ENCODE peak calls at places on chromosomes 5 and 9, in four cellular contexts. One of them, this sample, is unnamed.

GRCh38 chr5:54538156-54538555 is 20.6 kb downstream of the SNX18 start:
- DNase-seq in H1: no peak
- DNase-seq in K562: no peak
- DNase-seq in GM12878: no peak
- DNase-seq in this sample: no peak

GRCh38 chr5:178555005-178555404 is 35.2 kb downstream of the COL23A1 start:
- DNase-seq in K562: peak
- DNase-seq in GM12878: no peak
- DNase-seq in H1: no peak
- DNase-seq in this sample: no peak

GRCh38 chr9:71783120-71783523 is 14.8 kb upstream of the CEMIP2 start:
- DNase-seq in H1: no peak
- DNase-seq in K562: no peak
- DNase-seq in GM12878: no peak
- DNase-seq in this sample: peak

GRCh38 chr9:93464395-93464794 is 11.0 kb upstream of the FAM120AOS start:
- DNase-seq in K562: no peak
- DNase-seq in H1: no peak
- DNase-seq in GM12878: no peak
- DNase-seq in this sample: no peak

GRCh38 chr5:139566611-139567010 is 5.5 kb downstream of the UBE2D2 start:
- DNase-seq in GM12878: no peak
- DNase-seq in H1: no peak
- DNase-seq in K562: no peak
- DNase-seq in this sample: no peak

GRCh38 chr5:88142801-88143692 is 125.6 kb downstream of the TMEM161B start:
- DNase-seq in GM12878: no peak
- DNase-seq in H1: peak
- DNase-seq in K562: no peak
- DNase-seq in this sample: no peak

GRCh38 chr5:168477060-168477459 is 9.2 kb upstream of the RARS1 start:
- DNase-seq in GM12878: no peak
- DNase-seq in K562: no peak
- DNase-seq in H1: no peak
- DNase-seq in this sample: no peak

GRCh38 chr9:21294325-21294724 is 10.8 kb downstream of the IFNA5 start:
- DNase-seq in GM12878: peak
- DNase-seq in H1: no peak
- DNase-seq in K562: no peak
- DNase-seq in this sample: peak

GRCh38 chr5:127080001-127080478 is 6.7 kb upstream of the C5orf63 start:
- DNase-seq in GM12878: no peak
- DNase-seq in K562: no peak
- DNase-seq in H1: no peak
- DNase-seq in this sample: no peak

GRCh38 chr9:97761879-97762278 is 64.7 kb upstream of the XPA start:
- DNase-seq in GM12878: no peak
- DNase-seq in K562: no peak
- DNase-seq in H1: no peak
- DNase-seq in this sample: no peak

GRCh38 chr9:112665347-112665746 is 52.6 kb downstream of the INIP start:
- DNase-seq in K562: no peak
- DNase-seq in H1: no peak
- DNase-seq in GM12878: no peak
- DNase-seq in this sample: peak

GRCh38 chr9:104091708-104092107 is 2.4 kb upstream of the SMC2 start:
- DNase-seq in GM12878: no peak
- DNase-seq in H1: no peak
- DNase-seq in K562: no peak
- DNase-seq in this sample: no peak

GRCh38 chr5:63931841-63932240 is 30.4 kb downstream of the HTR1A start:
- DNase-seq in H1: no peak
- DNase-seq in GM12878: no peak
- DNase-seq in K562: no peak
- DNase-seq in this sample: no peak

GRCh38 chr5:178234753-178235599 is 2.4 kb upstream of the PHYKPL start:
- DNase-seq in K562: peak
- DNase-seq in GM12878: no peak
- DNase-seq in H1: peak
- DNase-seq in this sample: peak

GRCh38 chr5:140549237-140550144 is 2.0 kb downstream of the EIF4EBP3 start:
- DNase-seq in GM12878: no peak
- DNase-seq in K562: peak
- DNase-seq in H1: peak
- DNase-seq in this sample: no peak

GRCh38 chr9:128101231-128101641 is 26.3 kb downstream of the PTGES2 start:
- DNase-seq in GM12878: no peak
- DNase-seq in K562: no peak
- DNase-seq in H1: no peak
- DNase-seq in this sample: no peak

GRCh38 chr5:78953092-78953800 is 31.9 kb downstream of the ARSB start:
- DNase-seq in H1: no peak
- DNase-seq in GM12878: no peak
- DNase-seq in K562: no peak
- DNase-seq in this sample: no peak

GRCh38 chr5:31449962-31450361 is 81.9 kb downstream of the DROSHA start:
- DNase-seq in H1: no peak
- DNase-seq in K562: no peak
- DNase-seq in GM12878: no peak
- DNase-seq in this sample: no peak

GRCh38 chr9:124886461-124886860 is 24.5 kb downstream of the ARPC5L start:
- DNase-seq in H1: no peak
- DNase-seq in GM12878: no peak
- DNase-seq in K562: no peak
- DNase-seq in this sample: no peak

GRCh38 chr9:124886866-124887492 is 25.0 kb downstream of the ARPC5L start:
- DNase-seq in GM12878: no peak
- DNase-seq in H1: no peak
- DNase-seq in K562: no peak
- DNase-seq in this sample: no peak

GRCh38 chr9:124889006-124889405 is 27.1 kb downstream of the ARPC5L start:
- DNase-seq in GM12878: no peak
- DNase-seq in H1: no peak
- DNase-seq in K562: no peak
- DNase-seq in this sample: no peak

GRCh38 chr9:124885551-124885950 is 23.6 kb downstream of the ARPC5L start:
- DNase-seq in H1: no peak
- DNase-seq in K562: no peak
- DNase-seq in GM12878: no peak
- DNase-seq in this sample: no peak

DNA sequence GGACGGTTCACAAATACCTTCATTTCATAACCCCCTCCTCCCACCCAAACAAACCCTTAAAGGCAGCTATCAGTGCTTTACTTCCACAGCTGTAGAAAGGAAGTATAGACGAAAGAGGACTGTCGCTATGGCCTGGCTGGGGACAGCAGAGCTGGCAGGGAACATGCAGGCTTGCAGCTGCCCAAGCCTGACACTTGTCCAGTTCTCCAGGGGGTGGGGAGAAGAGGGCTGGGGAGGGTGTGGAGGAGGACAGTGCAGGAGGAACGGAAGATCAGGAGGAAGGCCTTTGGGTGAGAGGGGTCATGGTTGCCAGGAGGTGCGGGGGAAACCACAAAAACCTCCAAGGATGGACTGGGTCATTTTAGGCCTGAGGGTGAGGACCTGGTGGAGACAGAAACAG is 25.9 kb downstream of the ARPC5L start:
- DNase-seq in K562: no peak
- DNase-seq in H1: no peak
- DNase-seq in GM12878: no peak
- DNase-seq in this sample: no peak
- TF ChIP-seq CHD2 in K562: no peak
- TF ChIP-seq CHD2 in H1: no peak
- TF ChIP-seq CHD2 in GM12878: no peak
- TF ChIP-seq CHD2 in this sample: no peak

GRCh38 chr5:180421672-180422071 is 68.5 kb upstream of the GFPT2 start:
- DNase-seq in K562: no peak
- DNase-seq in H1: no peak
- DNase-seq in GM12878: no peak
- DNase-seq in this sample: no peak
- TF ChIP-seq CTCF in K562: no peak
- TF ChIP-seq CTCF in H1: no peak
- TF ChIP-seq CTCF in GM12878: no peak
- TF ChIP-seq CTCF in this sample: no peak

GRCh38 chr9:116694892-116695291 is 7.8 kb downstream of the TRIM32 start:
- DNase-seq in H1: no peak
- DNase-seq in GM12878: no peak
- DNase-seq in K562: no peak
- DNase-seq in this sample: no peak
- TF ChIP-seq CHD2 in H1: no peak
- TF ChIP-seq CHD2 in GM12878: no peak
- TF ChIP-seq CHD2 in K562: no peak
- TF ChIP-seq CHD2 in this sample: no peak

GRCh38 chr5:174464504-174465165 is 259.7 kb upstream of the MSX2 start:
- DNase-seq in K562: no peak
- DNase-seq in H1: no peak
- DNase-seq in GM12878: no peak
- DNase-seq in this sample: no peak
- TF ChIP-seq CTCF in K562: no peak
- TF ChIP-seq CTCF in H1: no peak
- TF ChIP-seq CTCF in GM12878: no peak
- TF ChIP-seq CTCF in this sample: no peak

GRCh38 chr5:164188733-164189148 is 683.3 kb downstream of the MAT2B start:
- DNase-seq in K562: no peak
- DNase-seq in GM12878: no peak
- DNase-seq in H1: no peak
- DNase-seq in this sample: no peak
- TF ChIP-seq CHD2 in K562: no peak
- TF ChIP-seq CHD2 in GM12878: no peak
- TF ChIP-seq CHD2 in H1: no peak
- TF ChIP-seq CHD2 in this sample: no peak